ENCODE peak calls at places on chromosomes 6 and 20, in seven cellular contexts. X is PC-9, K is GM12865, H is brain microvascular endothelial cell, Z is transverse colon, I is ascending aorta, J is epithelial cell of esophagus. P is an unnamed sample.

GRCh38 chr6:32969685-32970412 is 1.5 kb downstream of the BRD2 start:
- DNase-seq in H (peak), I (peak), K (peak), X (peak), Z (peak), J (peak), P (no peak)

GRCh38 chr20:8435251-8436035 is 303.4 kb downstream of the PLCB1 start:
- DNase-seq in J (no peak), X (no peak), Z (no peak), H (no peak), K (no peak), I (no peak), P (no peak)

GRCh38 chr20:57840066-57840465 is 130.3 kb upstream of the PMEPA1 start:
- DNase-seq in K (no peak), X (no peak), Z (no peak), H (no peak), J (no peak), I (no peak), P (no peak)

GRCh38 chr6:56359201-56359899 is 112.0 kb upstream of the COL21A1 start:
- DNase-seq in Z (peak), H (peak), X (peak), I (peak), J (peak), K (peak), P (peak)

GRCh38 chr6:10528170-10528981 is 7.2 kb downstream of the GCNT2 start:
- DNase-seq in X (peak), Z (peak), K (peak), H (peak), I (peak), J (peak), P (peak)

GRCh38 chr6:42302441-42302840 is 84.8 kb upstream of the MRPS10 start:
- DNase-seq in X (no peak), I (no peak), H (no peak), K (no peak), Z (no peak), J (no peak), P (no peak)

GRCh38 chr20:50049442-50050026 is 63.4 kb downstream of the UBE2V1 start:
- DNase-seq in K (peak), H (no peak), Z (no peak), I (no peak), J (no peak), X (no peak), P (no peak)

GRCh38 chr6:166341464-166341863 is 881 bp downstream of the SFT2D1 start:
- DNase-seq in I (no peak), K (peak), H (no peak), Z (no peak), J (no peak), X (no peak), P (no peak)

GRCh38 chr20:4563534-4563933 is 158.2 kb upstream of the PRND start:
- DNase-seq in I (no peak), K (peak), X (peak), H (peak), J (peak), Z (no peak), P (no peak)

GRCh38 chr20:64044484-64045247 is 4.8 kb downstream of the SOX18 start:
- DNase-seq in X (peak), H (no peak), K (no peak), J (peak), Z (no peak), I (no peak), P (no peak)

GRCh38 chr6:128461517-128461916 is 58.9 kb downstream of the PTPRK start:
- DNase-seq in I (no peak), H (no peak), X (no peak), J (no peak), K (no peak), Z (no peak), P (no peak)

GRCh38 chr6:119514355-119514754 is 164.8 kb upstream of the MAN1A1 start:
- DNase-seq in K (no peak), J (no peak), H (no peak), Z (no peak), X (no peak), I (no peak), P (no peak)

GRCh38 chr20:48846516-48847492 is 19.0 kb upstream of the PREX1 start:
- DNase-seq in K (peak), X (no peak), J (no peak), H (no peak), I (no peak), Z (peak), P (peak)

GRCh38 chr20:44615169-44615791 is 32.9 kb downstream of the PKIG start:
- DNase-seq in Z (no peak), J (no peak), K (peak), H (no peak), X (no peak), I (no peak), P (no peak)

GRCh38 chr20:15061955-15062354 is 724.5 kb upstream of the FLRT3 start:
- DNase-seq in X (no peak), K (no peak), H (no peak), J (peak), Z (no peak), I (no peak), P (no peak)

GRCh38 chr6:128694303-128695009 is 174.1 kb upstream of the PTPRK start:
- DNase-seq in X (no peak), I (no peak), K (peak), H (no peak), Z (no peak), J (no peak), P (no peak)

GRCh38 chr6:98977606-98978292 is 30.0 kb upstream of the FBXL4 start:
- DNase-seq in X (no peak), H (no peak), J (no peak), I (no peak), Z (no peak), K (no peak), P (no peak)

GRCh38 chr20:19830351-19830750 is 72.3 kb downstream of the RIN2 start:
- DNase-seq in Z (no peak), X (no peak), I (no peak), H (peak), J (peak), K (no peak), P (no peak)

GRCh38 chr6:149895702-149896310 is 2.1 kb downstream of the RAET1E start:
- DNase-seq in I (peak), X (peak), K (peak), J (peak), H (peak), Z (no peak), P (no peak)

GRCh38 chr6:12009904-12010634 is 2.0 kb upstream of the HIVEP1 start:
- DNase-seq in K (peak), H (peak), I (no peak), X (no peak), J (no peak), Z (no peak), P (no peak)

GRCh38 chr6:85678000-85678601 is 35.4 kb upstream of the SYNCRIP start:
- DNase-seq in J (no peak), H (no peak), I (no peak), Z (no peak), K (no peak), X (no peak), P (no peak)

GRCh38 chr6:30781697-30782424 is 37.5 kb upstream of the IER3 start:
- DNase-seq in Z (peak), H (peak), K (peak), X (peak), I (peak), J (peak), P (no peak)

GRCh38 chr6:22569281-22570184 is at the start of gene HDGFL1:
- DNase-seq in I (no peak), K (no peak), Z (no peak), J (no peak), X (no peak), H (no peak), P (no peak)

GRCh38 chr6:44297063-44298038 is 15.8 kb downstream of the AARS2 start:
- DNase-seq in K (no peak), H (no peak), Z (peak), J (peak), X (peak), I (no peak), P (peak)

GRCh38 chr6:28587746-28588075 is 62.0 kb downstream of the GPX5 start:
- DNase-seq in Z (no peak), X (no peak), I (no peak), K (no peak), H (peak), J (no peak), P (no peak)

GRCh38 chr20:21509597-21510331 is 4.1 kb downstream of the NKX2-2 start:
- DNase-seq in Z (no peak), K (no peak), X (no peak), H (no peak), I (no peak), J (peak), P (no peak)

GRCh38 chr6:134729590-134729989 is 220.3 kb downstream of the ALDH8A1 start:
- DNase-seq in K (no peak), H (no peak), I (no peak), J (no peak), X (no peak), Z (no peak), P (no peak)

GRCh38 chr6:3392930-3393575 is 63.8 kb downstream of the SLC22A23 start:
- DNase-seq in H (no peak), K (no peak), Z (no peak), J (no peak), I (peak), X (no peak), P (no peak)

GRCh38 chr6:68976260-68976659 is 341.2 kb downstream of the ADGRB3 start:
- DNase-seq in H (no peak), Z (no peak), J (no peak), X (no peak), I (no peak), K (peak), P (no peak)

GRCh38 chr6:79413562-79414002 is 123.6 kb downstream of the LCA5 start:
- DNase-seq in I (no peak), K (no peak), H (peak), J (peak), X (no peak), Z (no peak), P (no peak)

GRCh38 chr6:4522453-4522852 is 253.8 kb upstream of the CDYL start:
- DNase-seq in Z (no peak), J (no peak), H (no peak), K (peak), X (no peak), I (no peak), P (no peak)

GRCh38 chr20:7883309-7883708 is 56.9 kb downstream of the HAO1 start:
- DNase-seq in Z (no peak), J (no peak), I (no peak), K (no peak), H (no peak), X (no peak), P (no peak)

GRCh38 chr6:147837540-147837939 is 329.1 kb downstream of the SAMD5 start:
- DNase-seq in J (peak), Z (no peak), X (no peak), I (no peak), H (no peak), K (no peak), P (no peak)

GRCh38 chr20:62989201-62989601 is 17.6 kb downstream of the BHLHE23 start:
- DNase-seq in I (no peak), Z (no peak), H (no peak), J (no peak), X (no peak), K (peak), P (no peak)

GRCh38 chr6:2865270-2866182 is 23.9 kb upstream of the SERPINB1 start:
- DNase-seq in J (peak), I (no peak), H (no peak), K (no peak), Z (no peak), X (no peak), P (no peak)

GRCh38 chr20:7608246-7608645 is 332.0 kb downstream of the HAO1 start:
- DNase-seq in X (no peak), Z (no peak), I (no peak), J (peak), K (no peak), H (no peak), P (no peak)

GRCh38 chr6:26432622-26433021 is 7.7 kb upstream of the BTN3A3 start:
- DNase-seq in I (peak), H (peak), X (no peak), K (no peak), J (no peak), Z (no peak), P (no peak)

GRCh38 chr6:26304213-26305096 is 60.5 kb upstream of the BTN3A2 start:
- DNase-seq in I (no peak), H (peak), J (peak), Z (peak), X (peak), K (peak), P (peak)

GRCh38 chr6:24910331-24910849 is 25.4 kb downstream of the RIPOR2 start:
- DNase-seq in X (no peak), I (no peak), K (peak), H (no peak), J (no peak), Z (no peak), P (peak)
- TF ChIP-seq CTCF in X (no peak), I (no peak), K (peak), H (peak), J (no peak), Z (no peak), P (peak)

GRCh38 chr20:38902601-38903000 is 23.6 kb upstream of the FAM83D start:
- DNase-seq in J (no peak), I (no peak), X (no peak), H (no peak), Z (no peak), K (no peak), P (no peak)
- TF ChIP-seq CTCF in J (no peak), I (no peak), X (no peak), H (no peak), Z (no peak), K (no peak), P (no peak)

GRCh38 chr6:89972024-89972381 is 77.7 kb downstream of the GJA10 start:
- DNase-seq in Z (no peak), I (no peak), J (no peak), X (no peak), K (no peak), H (no peak), P (no peak)

GRCh38 chr6:89970609-89971337 is 76.5 kb downstream of the GJA10 start:
- DNase-seq in K (peak), Z (no peak), X (peak), J (peak), H (peak), I (peak), P (peak)

GRCh38 chr6:89966913-89967312 is 72.6 kb downstream of the GJA10 start:
- DNase-seq in Z (no peak), I (no peak), X (no peak), H (no peak), J (no peak), K (no peak), P (no peak)

GRCh38 chr6:89966250-89966588 is 72.0 kb downstream of the GJA10 start:
- DNase-seq in K (no peak), X (no peak), I (no peak), Z (no peak), H (no peak), J (no peak), P (no peak)

DNA sequence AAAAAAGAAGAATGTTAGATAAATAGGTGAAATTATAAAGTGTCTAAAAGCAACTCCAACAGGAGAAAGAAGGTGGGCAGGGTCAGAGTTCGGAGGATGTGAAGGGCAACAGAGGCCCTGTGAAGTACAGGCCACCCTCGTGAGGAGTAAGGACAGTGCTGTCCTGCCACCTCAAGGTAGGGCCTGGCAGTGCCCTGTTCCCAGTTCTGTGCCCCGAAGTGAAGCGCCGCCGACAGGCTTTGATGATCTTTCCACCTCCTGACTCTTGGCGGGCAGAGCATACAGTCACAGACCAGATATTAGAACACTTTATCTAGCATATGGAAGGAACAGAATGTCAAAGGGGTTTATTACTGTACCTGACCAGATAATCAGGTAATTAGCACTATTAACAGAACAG is 75.8 kb downstream of the GJA10 start:
- DNase-seq in H (no peak), Z (no peak), K (no peak), I (no peak), X (no peak), J (no peak), P (no peak)
- TF ChIP-seq CTCF in H (peak), Z (no peak), K (no peak), I (no peak), X (no peak), J (no peak), P (no peak)

GRCh38 chr20:37944456-37944981 is 41.6 kb downstream of the VSTM2L start:
- DNase-seq in J (no peak), H (no peak), Z (no peak), X (no peak), K (no peak), I (no peak), P (no peak)

GRCh38 chr20:37943033-37943432 is 40.1 kb downstream of the VSTM2L start:
- DNase-seq in H (no peak), I (no peak), X (no peak), K (no peak), J (no peak), Z (no peak), P (no peak)

GRCh38 chr20:37945034-37945660 is 42.2 kb downstream of the VSTM2L start:
- DNase-seq in Z (no peak), X (no peak), I (no peak), K (no peak), H (no peak), J (no peak), P (no peak)

GRCh38 chr20:37941992-37942391 is 39.1 kb downstream of the VSTM2L start:
- DNase-seq in H (no peak), I (no peak), Z (no peak), X (no peak), J (no peak), K (no peak), P (no peak)

DNA sequence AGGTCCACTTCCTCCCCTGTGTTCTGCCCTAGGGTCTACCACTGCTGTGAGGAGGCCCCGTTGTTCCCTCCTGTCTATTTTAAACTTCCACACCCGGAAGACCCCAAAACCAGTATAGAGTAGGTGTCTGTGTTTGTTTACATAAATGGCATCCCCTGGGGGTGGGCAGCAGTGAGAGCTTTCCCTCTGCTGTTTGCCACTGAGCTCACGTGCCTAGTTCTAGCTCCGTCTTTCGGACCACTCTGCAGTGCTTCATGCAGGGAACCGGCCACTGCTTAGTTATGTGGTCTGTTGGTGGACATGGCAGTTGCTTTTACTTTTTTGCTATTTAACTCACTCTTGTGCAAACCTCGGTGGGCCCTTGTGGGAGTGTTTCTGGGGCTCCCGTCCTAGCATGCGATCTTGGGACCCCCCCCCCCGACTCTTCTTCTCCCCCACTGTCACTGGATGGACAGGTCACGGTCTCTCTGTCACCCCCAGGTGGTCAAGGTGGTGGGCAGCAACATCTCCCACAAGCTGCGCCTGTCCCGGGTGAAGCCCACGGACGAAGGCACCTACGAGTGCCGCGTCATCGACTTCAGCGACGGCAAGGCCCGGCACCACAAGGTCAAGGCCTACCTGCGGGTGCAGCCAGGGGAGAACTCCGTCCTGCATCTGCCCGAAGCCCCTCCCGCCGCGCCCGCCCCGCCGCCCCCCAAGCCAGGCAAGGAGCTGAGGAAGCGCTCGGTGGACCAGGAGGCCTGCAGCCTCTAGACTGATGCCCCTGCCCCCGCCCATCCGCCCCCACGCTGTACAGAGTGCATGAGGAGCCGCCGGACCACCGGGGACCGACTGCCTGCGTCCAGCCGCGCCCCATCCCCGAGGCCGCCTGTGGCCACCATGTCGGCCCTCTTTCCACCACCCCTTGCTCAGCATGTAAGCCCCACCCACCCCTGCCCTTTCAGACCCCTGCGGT is 40.9 kb downstream of the VSTM2L start:
- DNase-seq in Z (no peak), I (no peak), H (no peak), X (no peak), J (no peak), K (no peak), P (no peak)
- TF ChIP-seq CTCF in Z (no peak), I (no peak), H (no peak), X (no peak), J (no peak), K (no peak), P (no peak)

GRCh38 chr6:52283111-52283510 is 1.4 kb downstream of the MCM3 start:
- DNase-seq in J (no peak), H (no peak), K (no peak), X (no peak), Z (no peak), I (no peak), P (no peak)

GRCh38 chr6:52286798-52287432 is 2.4 kb upstream of the MCM3 start:
- DNase-seq in Z (peak), K (peak), H (peak), X (peak), J (peak), I (peak), P (peak)

GRCh38 chr6:52284131-52284459 is 447 bp downstream of the MCM3 start:
- DNase-seq in H (no peak), Z (peak), K (peak), J (no peak), I (peak), X (no peak), P (no peak)

GRCh38 chr6:52285174-52286068 is 879 bp upstream of the MCM3 start:
- DNase-seq in I (no peak), J (no peak), Z (no peak), H (no peak), X (no peak), K (peak), P (no peak)

DNA sequence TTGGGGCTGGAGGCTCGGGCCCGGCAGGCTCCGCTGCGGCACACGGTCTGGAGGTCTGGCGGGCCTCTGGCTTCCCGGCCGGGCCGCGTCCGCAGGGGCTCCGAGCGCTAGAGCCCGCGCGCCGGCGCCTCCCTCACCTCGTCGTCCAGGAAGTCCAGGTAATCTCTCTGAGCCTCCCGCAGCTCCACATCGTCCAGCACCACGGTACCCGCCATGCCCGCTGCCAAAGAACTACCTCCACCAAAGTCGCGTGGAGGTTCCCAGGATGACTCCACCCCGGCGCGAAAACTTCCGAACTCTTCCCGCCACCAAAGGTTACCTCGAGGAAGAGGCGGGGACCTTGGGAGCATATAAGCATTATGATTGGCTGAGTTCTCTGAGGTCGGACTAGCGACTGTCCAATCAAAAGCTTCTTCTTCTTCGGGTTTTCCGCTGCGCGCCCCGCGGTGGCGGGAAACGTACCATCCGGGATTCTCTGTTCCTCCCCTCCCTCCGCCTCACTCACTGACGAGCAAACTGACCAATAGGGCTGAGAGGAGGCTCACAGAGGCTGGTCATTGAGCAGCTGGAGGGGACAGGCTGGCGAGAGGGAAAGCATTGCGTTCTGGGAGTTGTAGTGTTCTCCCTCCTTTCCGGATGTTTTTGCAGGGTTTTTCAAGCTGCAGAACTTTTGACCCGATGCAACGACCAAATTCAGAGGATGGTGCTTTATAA is at the start of gene MCM3:
- DNase-seq in K (peak), J (peak), I (peak), X (peak), H (peak), Z (peak), P (peak)
- TF ChIP-seq CTCF in K (no peak), J (peak), I (no peak), X (no peak), H (no peak), Z (peak), P (no peak)

P was measured in GM10248.